ENCODE peak calls at places on chromosomes 2 and 18, in nine cellular contexts. D is EH, R is NCI-H526, B is Calu3, Q is iris pigment epithelial cell, T is mesenchymal stem cell, V is HCT116, N is cerebellum, G is NCI-H1105. X is an unnamed sample.

GRCh38 chr18:51514128-51514527 is 316.6 kb upstream of the MEX3C start:
- DNase-seq in G (no peak), N (no peak), V (no peak), R (no peak), Q (no peak), T (no peak), D (no peak), B (no peak), X (no peak)

GRCh38 chr2:229410946-229411345 is 139.9 kb upstream of the PID1 start:
- DNase-seq in R (no peak), N (no peak), B (no peak), G (no peak), V (no peak), T (no peak), D (no peak), Q (peak), X (no peak)

GRCh38 chr2:127175406-127175805 is 44.7 kb downstream of the CYP27C1 start:
- DNase-seq in R (no peak), Q (no peak), V (no peak), G (no peak), B (no peak), D (peak), N (no peak), T (peak), X (no peak)

GRCh38 chr2:120347387-120348010 is 1.6 kb downstream of the INHBB start:
- DNase-seq in R (peak), D (peak), B (no peak), N (no peak), G (no peak), T (peak), Q (peak), V (no peak), X (no peak)

GRCh38 chr2:98454500-98455235 is 10.0 kb downstream of the INPP4A start:
- DNase-seq in R (no peak), V (no peak), D (peak), T (peak), N (no peak), B (no peak), G (no peak), Q (peak), X (no peak)

GRCh38 chr2:149076863-149077412 is 38.4 kb downstream of the LYPD6B start:
- DNase-seq in T (no peak), R (no peak), V (no peak), G (no peak), N (no peak), D (peak), B (no peak), Q (no peak), X (no peak)

GRCh38 chr2:129779783-129780182 is 199.7 kb upstream of the RAB6C start:
- DNase-seq in B (no peak), D (no peak), R (no peak), T (no peak), V (no peak), G (no peak), Q (no peak), N (no peak), X (no peak)

GRCh38 chr2:235740821-235741220 is 247.0 kb downstream of the AGAP1 start:
- DNase-seq in Q (peak), N (no peak), D (no peak), G (peak), T (no peak), R (peak), B (peak), V (no peak), X (no peak)

GRCh38 chr2:134282638-134283400 is 28.9 kb downstream of the MGAT5 start:
- DNase-seq in T (peak), Q (no peak), R (no peak), G (no peak), D (no peak), N (no peak), V (no peak), B (no peak), X (no peak)

GRCh38 chr2:195406886-195407603 is 250.0 kb upstream of the SLC39A10 start:
- DNase-seq in G (no peak), B (no peak), T (no peak), V (no peak), Q (peak), D (no peak), R (no peak), N (no peak), X (no peak)

GRCh38 chr18:48155856-48156255 is 225.4 kb upstream of the SMAD2 start:
- DNase-seq in Q (no peak), G (no peak), V (no peak), B (no peak), R (no peak), D (no peak), N (no peak), T (no peak), X (no peak)

GRCh38 chr18:26546170-26546874 is 2.0 kb downstream of the KCTD1 start:
- DNase-seq in Q (peak), T (no peak), D (peak), N (no peak), R (no peak), G (no peak), V (no peak), B (no peak), X (no peak)

GRCh38 chr2:107936427-107937359 is 49.6 kb upstream of the SLC5A7 start:
- DNase-seq in V (no peak), N (no peak), G (peak), R (peak), T (peak), B (peak), D (peak), Q (no peak), X (peak)

GRCh38 chr2:60560734-60561649 is 7.5 kb upstream of the BCL11A start:
- DNase-seq in D (peak), V (no peak), B (peak), R (peak), Q (peak), N (no peak), G (no peak), T (peak), X (peak)

GRCh38 chr2:236341721-236342120 is 77.5 kb upstream of the ASB18 start:
- DNase-seq in B (no peak), R (no peak), Q (no peak), D (no peak), V (no peak), G (no peak), N (no peak), T (no peak), X (no peak)

GRCh38 chr2:9949239-9949991 is 2.1 kb upstream of the GRHL1 start:
- DNase-seq in B (no peak), R (no peak), N (no peak), D (no peak), Q (no peak), T (no peak), V (no peak), G (no peak), X (no peak)

GRCh38 chr2:165161510-165161909 is 42.3 kb downstream of the SCN3A start:
- DNase-seq in B (no peak), Q (peak), V (no peak), T (peak), G (no peak), N (no peak), R (no peak), D (peak), X (no peak)

GRCh38 chr2:223055836-223056235 is 3.8 kb downstream of the KCNE4 start:
- DNase-seq in B (no peak), T (peak), V (no peak), D (peak), Q (peak), N (no peak), G (peak), R (peak), X (peak)

GRCh38 chr2:240627736-240628506 is 2.6 kb downstream of the GPR35 start:
- DNase-seq in G (no peak), D (no peak), Q (no peak), T (no peak), B (no peak), N (no peak), V (no peak), R (no peak), X (no peak)

GRCh38 chr2:120402508-120402907 is 56.6 kb downstream of the INHBB start:
- DNase-seq in V (no peak), G (no peak), B (no peak), Q (no peak), D (no peak), N (no peak), T (no peak), R (no peak), X (no peak)

GRCh38 chr2:84904151-84904550 is 1.3 kb upstream of the TMSB10 start:
- DNase-seq in N (no peak), B (no peak), T (no peak), G (no peak), D (no peak), Q (no peak), R (no peak), V (no peak), X (no peak)

GRCh38 chr2:127658641-127659407 is 12.9 kb downstream of the GPR17 start:
- DNase-seq in R (no peak), B (no peak), N (no peak), V (no peak), T (no peak), D (no peak), G (no peak), Q (no peak), X (no peak)

GRCh38 chr2:160427629-160428424 is 65.8 kb downstream of the RBMS1 start:
- DNase-seq in B (no peak), N (no peak), V (no peak), G (no peak), Q (peak), R (no peak), T (peak), D (peak), X (peak)

GRCh38 chr2:238139141-238139840 is 823 bp downstream of the KLHL30 start:
- DNase-seq in N (no peak), V (no peak), T (no peak), G (no peak), R (no peak), B (no peak), D (peak), Q (no peak), X (no peak)

GRCh38 chr18:59752666-59753065 is 55.4 kb upstream of the CCBE1 start:
- DNase-seq in D (no peak), R (no peak), N (no peak), G (no peak), V (no peak), B (no peak), T (no peak), Q (peak), X (no peak)

GRCh38 chr18:68699043-68699442 is 15.9 kb downstream of the TMX3 start:
- DNase-seq in G (no peak), T (no peak), B (no peak), R (no peak), N (no peak), D (peak), V (no peak), Q (peak), X (no peak)

GRCh38 chr18:78587626-78588600 is 391.7 kb upstream of the SALL3 start:
- DNase-seq in N (no peak), B (no peak), Q (no peak), R (no peak), T (no peak), V (no peak), G (no peak), D (no peak), X (no peak)

GRCh38 chr2:19146867-19147266 is 211.6 kb downstream of the OSR1 start:
- DNase-seq in N (no peak), G (no peak), R (no peak), T (no peak), B (no peak), D (no peak), Q (no peak), V (no peak), X (no peak)

GRCh38 chr2:149690825-149691224 is 103.2 kb upstream of the MMADHC start:
- DNase-seq in N (no peak), D (peak), B (no peak), G (no peak), Q (no peak), T (no peak), R (no peak), V (no peak), X (no peak)

GRCh38 chr2:25955036-25955435 is 27.3 kb downstream of the KIF3C start:
- DNase-seq in B (no peak), V (no peak), R (no peak), Q (no peak), G (no peak), T (no peak), N (no peak), D (peak), X (no peak)

GRCh38 chr18:60865801-60866200 is 467.4 kb upstream of the CDH20 start:
- DNase-seq in V (no peak), R (no peak), B (no peak), G (no peak), Q (no peak), N (no peak), T (no peak), D (no peak), X (no peak)

X was measured in SK-MEL-5.